ENCODE peak calls at places on chromosomes 16 and 17, in six cellular contexts. V, Y, D, R, S and Q are unnamed samples.

GRCh38 chr16:3017806-3018506 is at the start of gene CLDN6:
- DNase-seq in D (no peak), R (no peak), Y (peak), V (no peak), S (no peak), Q (no peak)

GRCh38 chr17:13587487-13588338 is 14.0 kb downstream of the HS3ST3A1 start:
- DNase-seq in S (no peak), R (no peak), D (no peak), V (no peak), Y (no peak), Q (no peak)

GRCh38 chr17:49241040-49241439 is 10.5 kb upstream of the PHOSPHO1 start:
- DNase-seq in Y (no peak), S (no peak), R (no peak), V (no peak), D (no peak), Q (no peak)

GRCh38 chr17:80821546-80821945 is 170.1 kb upstream of the CHMP6 start:
- DNase-seq in R (no peak), V (no peak), D (no peak), S (no peak), Y (no peak), Q (no peak)

GRCh38 chr17:81090361-81091133 is 55.6 kb downstream of the BAIAP2 start:
- DNase-seq in R (no peak), V (no peak), D (peak), Y (peak), S (peak), Q (no peak)

GRCh38 chr17:17947309-17947708 is 24.9 kb downstream of the TOM1L2 start:
- DNase-seq in D (no peak), S (no peak), R (no peak), V (peak), Y (no peak), Q (no peak)

GRCh38 chr16:1501630-1502029 is 8.5 kb downstream of the TELO2 start:
- DNase-seq in Y (no peak), R (no peak), V (no peak), S (no peak), D (no peak), Q (no peak)

GRCh38 chr16:17231972-17232371 is 238.8 kb downstream of the XYLT1 start:
- DNase-seq in V (no peak), R (no peak), Y (no peak), D (no peak), S (no peak), Q (no peak)

GRCh38 chr17:17691468-17692263 is 10.4 kb downstream of the RAI1 start:
- DNase-seq in V (peak), R (no peak), Y (no peak), S (no peak), D (no peak), Q (no peak)

GRCh38 chr17:83062818-83063671 is 16.4 kb upstream of the METRNL start:
- DNase-seq in S (no peak), V (no peak), Y (peak), D (no peak), R (no peak), Q (peak)

GRCh38 chr17:28712037-28712704 is 483 bp upstream of the PROCA1 start:
- DNase-seq in V (no peak), Y (no peak), S (peak), R (no peak), D (peak), Q (no peak)

GRCh38 chr16:8716592-8716991 is 42.2 kb downstream of the ABAT start:
- DNase-seq in R (no peak), D (no peak), S (no peak), V (no peak), Y (no peak), Q (no peak)

GRCh38 chr17:3912827-3913226 is 3.4 kb downstream of the P2RX1 start:
- DNase-seq in R (no peak), S (no peak), Y (no peak), D (no peak), V (no peak), Q (no peak)

GRCh38 chr16:87066695-87067556 is 250.3 kb downstream of the C16orf95 start:
- DNase-seq in D (no peak), S (no peak), R (no peak), V (no peak), Y (no peak), Q (no peak)

GRCh38 chr17:75295220-75296158 is 6.3 kb upstream of the SLC25A19 start:
- DNase-seq in V (no peak), D (no peak), S (no peak), Y (no peak), R (no peak), Q (no peak)

GRCh38 chr17:1557355-1558095 is 5.1 kb downstream of the PITPNA start:
- DNase-seq in V (no peak), D (no peak), Y (no peak), R (no peak), S (no peak), Q (no peak)

GRCh38 chr17:70128727-70129238 is 40.5 kb upstream of the KCNJ2 start:
- DNase-seq in D (no peak), R (no peak), V (no peak), S (no peak), Y (no peak), Q (no peak)

GRCh38 chr17:10083864-10084263 is 114.5 kb downstream of the GAS7 start:
- DNase-seq in D (no peak), V (no peak), S (no peak), R (no peak), Y (no peak), Q (no peak)

GRCh38 chr16:66167564-66168291 is 198.8 kb upstream of the CDH5 start:
- DNase-seq in Y (no peak), R (no peak), V (no peak), D (no peak), S (no peak), Q (no peak)

GRCh38 chr16:85514601-85515318 is 98.4 kb upstream of the GSE1 start:
- DNase-seq in D (no peak), R (no peak), S (no peak), V (no peak), Y (peak), Q (peak)

GRCh38 chr17:7989781-7990655 is 12.4 kb upstream of the GUCY2D start:
- DNase-seq in R (peak), D (peak), V (peak), Y (peak), S (peak), Q (peak)

GRCh38 chr17:82524540-82524939 is 5.0 kb downstream of the FOXK2 start:
- DNase-seq in R (no peak), Y (no peak), D (no peak), S (no peak), V (no peak), Q (no peak)

GRCh38 chr16:58127634-58128033 is 1.5 kb downstream of the CFAP20 start:
- DNase-seq in V (no peak), R (no peak), Y (no peak), D (no peak), S (no peak), Q (no peak)

GRCh38 chr16:1984347-1985225 is 593 bp downstream of the GFER start:
- DNase-seq in Y (no peak), S (no peak), D (no peak), V (no peak), R (no peak), Q (no peak)

GRCh38 chr17:49977463-49978389 is 8.7 kb downstream of the DLX4 start:
- DNase-seq in V (no peak), D (no peak), S (no peak), R (no peak), Y (no peak), Q (no peak)

GRCh38 chr17:40373324-40373723 is 8.8 kb upstream of the GJD3 start:
- DNase-seq in V (no peak), Y (no peak), R (no peak), D (no peak), S (no peak), Q (no peak)

GRCh38 chr16:31868164-31868563 is 5.4 kb upstream of the ZNF267 start:
- DNase-seq in V (no peak), R (no peak), D (no peak), Y (no peak), S (no peak), Q (no peak)

GRCh38 chr17:15194859-15195277 is 70.3 kb downstream of the PMP22 start:
- DNase-seq in Y (no peak), D (no peak), R (no peak), S (no peak), V (no peak), Q (no peak)

GRCh38 chr17:77466140-77466539 is 325.4 kb downstream of the SEC14L1 start:
- DNase-seq in V (no peak), R (no peak), Y (no peak), S (no peak), D (no peak), Q (no peak)

GRCh38 chr16:65375651-65376050 is 253.8 kb upstream of the CDH11 start:
- DNase-seq in S (no peak), R (no peak), D (no peak), Y (no peak), V (no peak), Q (no peak)